ENCODE peak calls at places on chromosomes 13 and 19, in six cellular contexts. F is HCT116, O is GM23338, Z is MM.1S, N is GM23248, Q is PC-3. A is an unnamed sample.

GRCh38 chr13:23993439-23993980 is 96.2 kb upstream of the C1QTNF9B start:
- DNase-seq in F (no peak), O (no peak), Z (no peak), N (no peak), Q (no peak), A (no peak)

GRCh38 chr19:41617941-41618730 is 8.7 kb downstream of the CEACAM4 start:
- DNase-seq in F (no peak), O (no peak), Z (no peak), N (no peak), Q (no peak), A (no peak)

GRCh38 chr19:17415107-17415506 is 4.7 kb upstream of the MVB12A start:
- DNase-seq in F (no peak), O (peak), Z (no peak), N (no peak), Q (no peak), A (no peak)

GRCh38 chr13:30418075-30418715 is 4.1 kb upstream of the UBE2L5 start:
- DNase-seq in F (no peak), O (no peak), Z (no peak), N (no peak), Q (no peak), A (no peak)

GRCh38 chr19:49117677-49118564 is 1.0 kb downstream of the C19orf73 start:
- DNase-seq in F (no peak), O (no peak), Z (no peak), N (no peak), Q (no peak), A (no peak)

GRCh38 chr13:75872970-75873369 is 236.8 kb downstream of the LMO7 start:
- DNase-seq in F (no peak), O (no peak), Z (no peak), N (no peak), Q (no peak), A (no peak)

GRCh38 chr13:23020246-23020843 is 160.4 kb upstream of the SGCG start:
- DNase-seq in F (peak), O (peak), Z (peak), N (peak), Q (peak), A (peak)

GRCh38 chr19:9474975-9475374 is 23.4 kb downstream of the ZNF560 start:
- DNase-seq in F (no peak), O (no peak), Z (no peak), N (no peak), Q (peak), A (no peak)

GRCh38 chr13:29908917-29909755 is 58.7 kb upstream of the UBL3 start:
- DNase-seq in F (no peak), O (no peak), Z (no peak), N (peak), Q (no peak), A (no peak)

GRCh38 chr19:8487137-8487851 is 15.1 kb downstream of the PRAM1 start:
- DNase-seq in F (no peak), O (no peak), Z (no peak), N (no peak), Q (no peak), A (no peak)

GRCh38 chr13:54241719-54242118 is 1213.1 kb downstream of the OLFM4 start:
- DNase-seq in F (no peak), O (no peak), Z (no peak), N (no peak), Q (no peak), A (peak)

GRCh38 chr13:78978381-78978998 is 319.5 kb upstream of the OBI1 start:
- DNase-seq in F (peak), O (peak), Z (peak), N (peak), Q (peak), A (peak)

GRCh38 chr19:13208131-13208963 is 58.1 kb downstream of the IER2 start:
- DNase-seq in F (no peak), O (no peak), Z (peak), N (peak), Q (no peak), A (no peak)

GRCh38 chr19:11130824-11131455 is 24.6 kb downstream of the SPC24 start:
- DNase-seq in F (peak), O (peak), Z (peak), N (peak), Q (peak), A (peak)

GRCh38 chr13:39777527-39778061 is 122.1 kb downstream of the COG6 start:
- DNase-seq in F (peak), O (peak), Z (peak), N (peak), Q (peak), A (peak)

GRCh38 chr19:33717878-33718277 is 78.8 kb upstream of the KCTD15 start:
- DNase-seq in F (no peak), O (no peak), Z (no peak), N (no peak), Q (no peak), A (no peak)

GRCh38 chr13:46126552-46127171 is 21.8 kb upstream of the CPB2 start:
- DNase-seq in F (peak), O (peak), Z (peak), N (peak), Q (peak), A (peak)

GRCh38 chr19:11299946-11300810 is 4.2 kb downstream of the TSPAN16 start:
- DNase-seq in F (no peak), O (no peak), Z (no peak), N (no peak), Q (no peak), A (no peak)

GRCh38 chr19:20077791-20078463 is at the start of gene ZNF90:
- DNase-seq in F (no peak), O (peak), Z (peak), N (peak), Q (no peak), A (peak)

GRCh38 chr13:40087021-40088002 is 431.9 kb downstream of the COG6 start:
- DNase-seq in F (no peak), O (peak), Z (no peak), N (no peak), Q (peak), A (peak)

GRCh38 chr13:30792257-30793000 is 57.1 kb downstream of the ALOX5AP start:
- DNase-seq in F (peak), O (peak), Z (no peak), N (peak), Q (peak), A (peak)

GRCh38 chr13:112953591-112954487 is 15.2 kb upstream of the MCF2L start:
- DNase-seq in F (no peak), O (no peak), Z (no peak), N (no peak), Q (no peak), A (no peak)

GRCh38 chr13:99700468-99700867 is 199.2 kb downstream of the TM9SF2 start:
- DNase-seq in F (no peak), O (no peak), Z (no peak), N (no peak), Q (no peak), A (no peak)

GRCh38 chr13:94343243-94343585 is 136.3 kb downstream of the DCT start:
- DNase-seq in F (no peak), O (no peak), Z (no peak), N (no peak), Q (no peak), A (peak)

GRCh38 chr13:27406178-27406939 is 18.1 kb upstream of the GTF3A start:
- DNase-seq in F (no peak), O (peak), Z (peak), N (peak), Q (peak), A (peak)

GRCh38 chr13:110683203-110683883 is 22.6 kb downstream of the CARS2 start:
- DNase-seq in F (peak), O (peak), Z (no peak), N (peak), Q (peak), A (no peak)

GRCh38 chr19:2477141-2477710 is 1.3 kb downstream of the GADD45B start:
- DNase-seq in F (no peak), O (no peak), Z (peak), N (peak), Q (peak), A (peak)

GRCh38 chr13:103282571-103283450 is 216.6 kb upstream of the SLC10A2 start:
- DNase-seq in F (no peak), O (no peak), Z (no peak), N (peak), Q (peak), A (peak)

GRCh38 chr19:48718711-48719231 is 754 bp downstream of the MAMSTR start:
- DNase-seq in F (no peak), O (peak), Z (no peak), N (no peak), Q (no peak), A (no peak)

GRCh38 chr19:49019242-49019932 is 2.5 kb upstream of the LHB start:
- DNase-seq in F (peak), O (peak), Z (no peak), N (peak), Q (peak), A (peak)

GRCh38 chr13:36344886-36345437 is 1.2 kb downstream of the SPART start:
- DNase-seq in F (no peak), O (peak), Z (no peak), N (no peak), Q (no peak), A (peak)

GRCh38 chr13:74070065-74070464 is 64.1 kb downstream of the KLF12 start:
- DNase-seq in F (no peak), O (no peak), Z (peak), N (no peak), Q (no peak), A (no peak)

GRCh38 chr19:19602713-19603320 is 15.7 kb downstream of the PBX4 start:
- DNase-seq in F (no peak), O (peak), Z (no peak), N (no peak), Q (no peak), A (no peak)

GRCh38 chr19:58543826-58544590 is at the start of gene TRIM28:
- DNase-seq in F (peak), O (peak), Z (peak), N (peak), Q (peak), A (peak)

GRCh38 chr19:51022526-51022925 is 3.0 kb upstream of the KLK10 start:
- DNase-seq in F (no peak), O (no peak), Z (no peak), N (no peak), Q (no peak), A (no peak)
- TF ChIP-seq EZH2 in F (no peak), O (no peak), Z (no peak), N (no peak), Q (no peak), A (no peak)

DNA sequence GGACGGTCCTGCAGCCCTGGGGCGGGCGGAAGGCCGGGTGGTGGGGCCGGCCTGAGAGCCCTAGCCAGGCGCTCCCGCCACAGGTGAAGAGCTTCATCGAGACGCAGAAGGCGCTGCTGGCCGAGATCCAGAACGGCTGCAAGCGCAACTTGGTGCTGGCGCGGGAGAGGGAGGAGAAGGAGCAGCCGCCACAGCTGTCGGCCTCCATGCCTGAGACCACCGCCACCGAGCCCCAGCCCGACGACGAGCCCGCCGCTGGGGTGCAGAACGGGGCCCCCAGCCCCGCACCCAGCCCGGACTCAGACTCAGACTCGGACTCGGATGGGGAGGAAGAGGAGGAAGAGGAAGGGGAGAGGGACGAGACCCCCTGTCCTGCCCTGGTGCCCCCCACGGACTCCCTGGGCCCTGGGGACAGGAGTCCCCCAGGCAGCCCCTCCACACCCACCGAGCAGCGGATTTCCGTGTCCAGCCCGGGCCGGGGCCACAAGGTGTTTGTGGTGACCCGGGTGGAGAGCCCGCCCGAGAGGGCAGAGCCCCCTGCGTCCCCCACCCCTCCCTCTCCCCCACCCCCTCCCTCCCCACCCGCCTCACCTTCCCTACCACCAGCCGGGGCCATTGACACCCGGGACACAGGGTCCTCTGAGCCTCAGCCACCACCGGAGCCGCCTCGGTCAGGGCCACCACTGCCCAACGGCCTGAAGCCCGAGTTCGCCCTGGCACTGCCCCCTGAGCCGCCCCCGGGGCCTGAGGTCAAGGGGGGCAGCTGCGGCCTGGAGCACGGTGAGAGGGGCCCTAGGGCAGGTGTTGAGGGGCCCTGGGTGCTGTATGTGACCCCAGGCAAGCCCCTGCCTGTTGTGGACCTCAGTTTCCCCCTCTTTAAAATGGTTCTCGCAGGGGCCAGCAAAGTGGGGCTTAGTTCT is 15.3 kb downstream of the NKPD1 start:
- DNase-seq in F (no peak), O (no peak), Z (no peak), N (no peak), Q (no peak), A (no peak)
- TF ChIP-seq EZH2phosphoT487 in F (no peak), O (no peak), Z (no peak), N (no peak), Q (no peak), A (no peak)

GRCh38 chr13:85638265-85638664 is 161.0 kb downstream of the SLITRK6 start:
- DNase-seq in F (no peak), O (no peak), Z (no peak), N (no peak), Q (no peak), A (no peak)
- H3K4me2 ChIP-seq in F (no peak), O (no peak), Z (no peak), N (no peak), Q (no peak), A (no peak)

DNA sequence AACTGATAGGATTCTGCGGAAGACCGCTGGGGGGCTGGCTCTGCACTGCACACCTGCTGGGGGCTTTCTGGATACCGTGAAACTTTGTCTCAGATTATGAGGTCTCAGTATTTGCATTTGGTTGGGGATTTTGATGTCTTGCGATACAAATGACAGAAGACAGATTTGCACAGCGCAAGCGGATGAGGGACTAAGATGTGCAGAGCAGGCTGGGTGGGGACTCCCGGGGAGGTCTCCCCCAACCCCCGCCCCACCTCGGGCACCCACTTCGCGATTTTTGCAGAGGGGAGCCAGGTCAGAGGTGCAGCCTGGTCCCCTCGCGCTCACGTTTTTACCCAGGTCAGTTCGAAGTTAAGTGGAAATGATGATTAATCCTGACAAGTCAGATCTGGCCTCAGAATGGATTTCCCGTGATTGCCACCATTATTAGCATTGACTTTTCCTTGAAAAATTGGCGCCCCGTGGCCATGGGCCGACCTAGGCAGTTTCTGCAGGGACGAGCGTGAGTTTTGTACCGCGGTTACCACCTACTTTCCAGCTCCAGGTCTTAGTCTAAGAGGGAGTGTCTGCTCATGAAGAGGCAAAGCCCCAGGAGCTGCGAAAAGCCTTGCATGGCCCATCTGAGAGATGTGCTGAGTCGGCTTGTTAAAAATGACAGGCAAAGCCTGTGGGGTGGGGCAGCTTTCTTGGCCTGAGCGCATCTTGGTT is 1.3 kb upstream of the GJB2 start:
- DNase-seq in F (no peak), O (peak), Z (no peak), N (peak), Q (no peak), A (no peak)
- TF ChIP-seq EZH2 in F (no peak), O (peak), Z (no peak), N (no peak), Q (no peak), A (no peak)

GRCh38 chr13:107025991-107026390 is 458.1 kb upstream of the ARGLU1 start:
- DNase-seq in F (no peak), O (no peak), Z (no peak), N (no peak), Q (peak), A (peak)

GRCh38 chr13:107023335-107023734 is 455.4 kb upstream of the ARGLU1 start:
- DNase-seq in F (no peak), O (peak), Z (no peak), N (no peak), Q (no peak), A (no peak)

GRCh38 chr13:107018285-107018684 is 450.3 kb upstream of the ARGLU1 start:
- DNase-seq in F (no peak), O (no peak), Z (no peak), N (no peak), Q (no peak), A (no peak)

DNA sequence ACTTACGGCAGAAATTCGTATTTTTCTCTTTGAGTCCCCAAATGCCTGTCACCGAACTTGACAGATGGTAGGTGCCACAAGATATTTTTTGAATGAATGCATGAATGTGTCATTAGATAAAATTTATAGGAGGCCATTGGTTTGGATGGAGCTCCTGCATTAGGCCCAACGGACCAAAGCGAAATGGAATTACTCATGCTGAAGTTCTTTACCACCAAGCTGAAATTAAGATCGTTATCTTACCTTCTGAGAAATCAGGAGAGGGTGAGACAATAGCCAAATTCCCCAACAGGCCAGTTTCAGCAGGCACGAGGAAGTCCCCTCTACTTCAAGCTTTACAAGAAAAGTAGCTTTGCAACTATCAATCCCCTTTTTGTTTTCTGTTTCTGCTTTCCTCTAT is 452.5 kb upstream of the ARGLU1 start:
- DNase-seq in F (no peak), O (no peak), Z (no peak), N (no peak), Q (no peak), A (no peak)
- TF ChIP-seq EZH2phosphoT487 in F (no peak), O (no peak), Z (no peak), N (no peak), Q (no peak), A (no peak)

A was measured in hepatocyte.